ENCODE peak calls at places on chromosome 16, in seven cellular contexts. T is glutamatergic neuron, V is ovary, Q is WTC11, J is tibial artery, F is adrenal gland, B is fibroblast of gingiva. Y is an unnamed sample.

GRCh38 chr16:50263940-50264929 is 2.1 kb upstream of the ADCY7 start:
- DNase-seq in B (no peak), T (no peak), F (no peak), Q (no peak), J (no peak), V (no peak), Y (no peak)

GRCh38 chr16:75248536-75249380 is 2.7 kb downstream of the BCAR1 start:
- DNase-seq in F (no peak), Q (no peak), V (no peak), T (no peak), J (no peak), B (no peak), Y (no peak)

GRCh38 chr16:72927199-72928088 is 120.5 kb downstream of the ZFHX3 start:
- DNase-seq in T (no peak), V (no peak), F (no peak), B (peak), Q (no peak), J (no peak), Y (no peak)

GRCh38 chr16:4612474-4612931 is 2.2 kb downstream of the UBALD1 start:
- DNase-seq in Q (peak), T (peak), B (no peak), F (no peak), V (no peak), J (no peak), Y (no peak)

GRCh38 chr16:67546761-67547422 is 15.4 kb upstream of the CTCF start:
- DNase-seq in Q (peak), T (peak), B (peak), V (peak), F (peak), J (no peak), Y (peak)

GRCh38 chr16:19011169-19011731 is 27.5 kb downstream of the TMC7 start:
- DNase-seq in V (no peak), J (no peak), Q (no peak), B (no peak), F (no peak), T (no peak), Y (no peak)

GRCh38 chr16:1920727-1921155 is 2.5 kb upstream of the HS3ST6 start:
- DNase-seq in T (peak), J (no peak), V (no peak), Q (peak), F (no peak), B (no peak), Y (no peak)

GRCh38 chr16:69179255-69180010 is 7.5 kb upstream of the SNTB2 start:
- DNase-seq in J (peak), F (peak), B (peak), T (no peak), Q (no peak), V (peak), Y (peak)

GRCh38 chr16:69938981-69939820 is 11.9 kb upstream of the CLEC18A start:
- DNase-seq in T (no peak), F (peak), V (no peak), J (no peak), B (no peak), Q (no peak), Y (no peak)

GRCh38 chr16:81405702-81406113 is 38.9 kb upstream of the CMIP start:
- DNase-seq in B (peak), T (no peak), Q (peak), F (peak), J (no peak), V (no peak), Y (no peak)

GRCh38 chr16:2769675-2770056 is 7.4 kb downstream of the ELOB start:
- DNase-seq in Q (no peak), V (no peak), J (no peak), B (peak), T (no peak), F (peak), Y (peak)

GRCh38 chr16:54266363-54266955 is 20.1 kb downstream of the IRX3 start:
- DNase-seq in F (no peak), T (no peak), Q (no peak), B (peak), V (no peak), J (no peak), Y (no peak)

GRCh38 chr16:47045023-47045422 is 71.5 kb upstream of the DNAJA2 start:
- DNase-seq in V (no peak), J (no peak), B (no peak), T (no peak), F (no peak), Q (no peak), Y (no peak)

Y was measured in tibial nerve.